ENCODE peak calls at places on chromosomes 16 and 17, in four cellular contexts. One of them, this sample, is unnamed.

GRCh38 chr16:51982715-51983680 is 563.9 kb downstream of the TOX3 start:
- DNase-seq in occipital lobe: peak; percentile 1
- DNase-seq in Ammon's horn: peak; percentile 89
- DNase-seq in heart right ventricle: no peak
- DNase-seq in this sample: no peak

GRCh38 chr17:35725917-35726608 is 5.4 kb upstream of the RASL10B start:
- DNase-seq in occipital lobe: no peak
- DNase-seq in Ammon's horn: no peak
- DNase-seq in heart right ventricle: no peak
- DNase-seq in this sample: no peak

GRCh38 chr16:69861276-69862030 is 89.7 kb upstream of the CLEC18A start:
- DNase-seq in occipital lobe: no peak
- DNase-seq in Ammon's horn: peak; percentile 40
- DNase-seq in heart right ventricle: no peak
- DNase-seq in this sample: peak; percentile 34

GRCh38 chr16:87108941-87109340 is 208.3 kb downstream of the C16orf95 start:
- DNase-seq in occipital lobe: no peak
- DNase-seq in Ammon's horn: no peak
- DNase-seq in heart right ventricle: no peak
- DNase-seq in this sample: no peak

GRCh38 chr17:76791053-76791980 is 53.4 kb downstream of the MFSD11 start:
- DNase-seq in occipital lobe: no peak
- DNase-seq in Ammon's horn: peak; percentile 22
- DNase-seq in heart right ventricle: peak; percentile 17
- DNase-seq in this sample: peak; percentile 57

GRCh38 chr17:57735707-57736106 is 9.4 kb downstream of the CCDC182 start:
- DNase-seq in occipital lobe: no peak
- DNase-seq in Ammon's horn: no peak
- DNase-seq in heart right ventricle: no peak
- DNase-seq in this sample: no peak

GRCh38 chr16:47624563-47624962 is 163.4 kb downstream of the PHKB start:
- DNase-seq in occipital lobe: no peak
- DNase-seq in Ammon's horn: no peak
- DNase-seq in heart right ventricle: no peak
- DNase-seq in this sample: no peak

GRCh38 chr16:69404275-69404805 is 18.5 kb upstream of the TERF2 start:
- DNase-seq in occipital lobe: no peak
- DNase-seq in Ammon's horn: peak; percentile 27
- DNase-seq in heart right ventricle: no peak
- DNase-seq in this sample: no peak

GRCh38 chr17:69763503-69763902 is 311.5 kb upstream of the KCNJ16 start:
- DNase-seq in occipital lobe: no peak
- DNase-seq in Ammon's horn: no peak
- DNase-seq in heart right ventricle: no peak
- DNase-seq in this sample: no peak

GRCh38 chr17:7094661-7095064 is 14.6 kb upstream of the CLEC10A start:
- DNase-seq in occipital lobe: no peak
- DNase-seq in Ammon's horn: no peak
- DNase-seq in heart right ventricle: no peak
- DNase-seq in this sample: no peak

GRCh38 chr17:48678141-48678971 is 44.0 kb downstream of the PRAC1 start:
- DNase-seq in occipital lobe: peak; percentile 23
- DNase-seq in Ammon's horn: peak; percentile 38
- DNase-seq in heart right ventricle: peak; percentile 69
- DNase-seq in this sample: peak; percentile 55